ENCODE peak calls at places on chromosomes 16 and 17, in five cellular contexts. P is H1, M is GM12878, Y is K562, B is HepG2. G is an unnamed sample.

GRCh38 chr16:54176376-54176901 is 110.1 kb downstream of the IRX3 start:
- DNase-seq in B (peak), P (no peak), M (no peak), Y (no peak), G (no peak)

GRCh38 chr17:4998027-4998665 is 396 bp downstream of the KIF1C start:
- DNase-seq in Y (no peak), B (peak), M (no peak), P (no peak), G (no peak)

GRCh38 chr16:88924834-88925539 is 52.0 kb downstream of the CBFA2T3 start:
- DNase-seq in B (peak), Y (peak), P (peak), M (no peak), G (peak)

GRCh38 chr17:49760296-49760695 is 3.6 kb downstream of the FAM117A start:
- DNase-seq in M (no peak), P (no peak), Y (no peak), B (no peak), G (no peak)

GRCh38 chr17:33144837-33145236 is 148.3 kb downstream of the ASIC2 start:
- DNase-seq in B (no peak), Y (no peak), P (no peak), M (no peak), G (no peak)

GRCh38 chr16:81618661-81619060 is 160.4 kb upstream of the PLCG2 start:
- DNase-seq in M (no peak), Y (no peak), P (no peak), B (no peak), G (no peak)

GRCh38 chr16:29784901-29785500 is 5.5 kb upstream of the KIF22 start:
- DNase-seq in Y (peak), P (peak), M (no peak), B (no peak), G (no peak)

GRCh38 chr17:29107933-29108805 is 65.2 kb downstream of the PIPOX start:
- DNase-seq in P (no peak), M (no peak), Y (no peak), B (peak), G (peak)

DNA sequence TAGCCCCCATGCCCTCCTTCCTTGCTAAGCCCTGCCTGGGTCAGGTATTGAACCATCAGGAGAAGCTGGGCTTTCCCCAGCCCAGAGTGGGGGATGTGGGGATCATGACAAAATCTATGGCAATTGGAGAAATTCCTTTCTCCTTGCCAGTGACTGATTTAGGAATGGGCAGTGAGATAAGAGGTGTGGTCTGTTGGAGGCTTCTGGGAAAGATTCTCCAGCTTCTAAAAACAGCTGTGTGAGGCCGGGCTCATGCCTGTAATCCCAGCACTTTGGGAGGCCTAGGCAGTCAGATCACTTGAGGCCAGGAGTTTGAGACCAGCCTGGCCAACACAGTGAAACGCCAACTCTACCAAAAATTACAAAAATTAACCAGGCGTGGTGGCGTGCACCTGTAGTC is 69.1 kb downstream of the SRCIN1 start:
- DNase-seq in B (no peak), P (no peak), M (no peak), Y (no peak), G (no peak)
- TF ChIP-seq JUND in B (no peak), P (no peak), M (no peak), Y (no peak), G (no peak)

GRCh38 chr16:47847220-47847970 is 308.4 kb downstream of the ABCC12 start:
- DNase-seq in B (no peak), P (no peak), Y (no peak), M (no peak), G (no peak)
- TF ChIP-seq SP1 in B (no peak), P (no peak), Y (no peak), M (no peak), G (no peak)

GRCh38 chr17:75530837-75531723 is 5.6 kb downstream of the LLGL2 start:
- DNase-seq in Y (no peak), M (no peak), B (no peak), P (no peak), G (no peak)
- TF ChIP-seq JUND in Y (no peak), M (no peak), B (no peak), P (no peak), G (no peak)

GRCh38 chr17:58531122-58531521 is 16.7 kb upstream of the MTMR4 start:
- DNase-seq in Y (no peak), P (no peak), B (no peak), M (no peak), G (no peak)
- TF ChIP-seq SP1 in Y (no peak), P (no peak), B (no peak), M (no peak), G (no peak)